ENCODE peak calls at places on chromosomes 5 and 9, in seven cellular contexts. G is SK-N-SH, E is HCT116, O is GM12878, J is H1, W is HepG2, A is K562. M is an unnamed sample.

GRCh38 chr9:91949946-91950664 is at the start of gene ROR2:
- DNase-seq in W (no peak), E (peak), J (no peak), A (peak), O (no peak), G (peak), M (no peak)

GRCh38 chr5:150568663-150569062 is 60.7 kb downstream of the NDST1 start:
- DNase-seq in E (no peak), A (no peak), W (no peak), J (no peak), O (no peak), G (no peak), M (no peak)

GRCh38 chr5:39118638-39119037 is 44.4 kb upstream of the RICTOR start:
- DNase-seq in O (no peak), W (no peak), J (no peak), A (no peak), E (no peak), G (no peak), M (no peak)

GRCh38 chr9:93059960-93060591 is 1.6 kb downstream of the SUSD3 start:
- DNase-seq in A (no peak), E (no peak), O (no peak), W (no peak), J (no peak), G (no peak), M (no peak)

GRCh38 chr9:33233659-33234335 is 6.2 kb upstream of the SPINK4 start:
- DNase-seq in W (no peak), E (peak), O (no peak), J (no peak), G (no peak), A (no peak), M (peak)

GRCh38 chr5:143248822-143249579 is 154.5 kb downstream of the NR3C1 start:
- DNase-seq in O (no peak), G (no peak), W (peak), E (no peak), J (no peak), A (peak), M (no peak)

GRCh38 chr5:151132959-151133358 is 24.6 kb downstream of the ANXA6 start:
- DNase-seq in W (no peak), O (no peak), J (no peak), G (no peak), A (no peak), E (no peak), M (no peak)

GRCh38 chr9:136787690-136788400 is 3.3 kb upstream of the TMEM141 start:
- DNase-seq in J (no peak), G (peak), W (peak), O (no peak), A (peak), E (no peak), M (peak)

GRCh38 chr5:133714161-133714915 is 102.0 kb upstream of the FSTL4 start:
- DNase-seq in J (no peak), E (no peak), A (no peak), G (peak), W (no peak), O (no peak), M (no peak)

GRCh38 chr9:133386338-133386737 is 10.2 kb downstream of the STKLD1 start:
- DNase-seq in G (no peak), W (peak), J (no peak), A (no peak), O (no peak), E (no peak), M (no peak)

GRCh38 chr5:143094087-143094511 is 309.4 kb downstream of the NR3C1 start:
- DNase-seq in J (no peak), W (no peak), O (no peak), G (no peak), E (no peak), A (no peak), M (no peak)

GRCh38 chr5:66717455-66718373 is 121.5 kb downstream of the MAST4 start:
- DNase-seq in J (no peak), O (no peak), A (no peak), W (no peak), E (no peak), G (peak), M (no peak)

GRCh38 chr9:89359018-89359417 is 40.7 kb downstream of the SECISBP2 start:
- DNase-seq in O (no peak), E (no peak), A (no peak), W (no peak), G (peak), J (no peak), M (no peak)

GRCh38 chr9:90813523-90813922 is 11.9 kb downstream of the SYK start:
- DNase-seq in J (no peak), W (no peak), E (no peak), O (no peak), A (no peak), G (no peak), M (no peak)

GRCh38 chr5:150538007-150538917 is 30.3 kb downstream of the NDST1 start:
- DNase-seq in A (no peak), W (no peak), J (no peak), E (no peak), G (no peak), O (no peak), M (no peak)

GRCh38 chr5:151150484-151151262 is 6.9 kb downstream of the ANXA6 start:
- DNase-seq in E (no peak), O (peak), W (no peak), J (no peak), G (peak), A (no peak), M (no peak)

DNA sequence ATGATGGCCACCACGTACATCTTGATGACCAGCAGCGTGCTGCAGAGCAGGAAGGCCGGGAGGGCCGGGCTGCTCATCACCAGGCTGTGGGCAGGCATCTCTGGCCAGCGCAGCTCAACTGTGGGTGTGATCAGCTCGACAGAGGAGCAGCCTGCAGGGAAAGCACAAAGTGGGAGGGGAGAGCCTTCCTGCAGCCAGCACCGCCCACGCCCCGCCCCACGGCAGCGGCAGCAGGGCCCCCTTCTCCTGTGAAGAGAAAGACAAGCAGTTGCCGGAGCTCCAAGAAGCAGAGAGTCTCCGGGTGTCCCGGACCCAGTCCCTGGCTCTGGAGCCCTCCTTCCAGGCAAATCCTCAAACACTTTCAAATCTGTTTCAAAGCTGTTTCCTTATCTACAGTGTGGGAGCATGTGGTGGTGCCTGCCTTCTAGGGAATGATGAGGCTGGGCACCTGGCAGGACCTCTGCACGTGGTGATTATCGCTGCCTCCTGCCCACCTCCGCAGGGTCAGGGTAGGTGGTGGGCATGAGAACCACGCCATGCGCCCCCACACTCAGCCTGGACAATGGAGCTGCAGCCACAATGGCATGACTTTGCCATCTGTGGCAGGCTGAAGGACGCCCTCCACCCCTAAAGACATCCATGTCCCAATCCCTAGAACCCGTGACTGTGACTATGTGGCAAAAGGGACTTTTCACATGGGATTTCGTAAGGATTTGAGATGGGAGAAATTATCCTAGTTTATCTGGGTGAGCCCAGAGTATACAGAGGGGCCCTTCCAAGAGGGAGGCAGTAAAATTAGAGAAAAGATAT is at the start of gene PTGES:
- DNase-seq in W (no peak), E (peak), J (no peak), G (peak), O (no peak), A (peak), M (no peak)
- H3K4me3 ChIP-seq in W (no peak), E (peak), J (no peak), G (peak), O (no peak), A (no peak), M (peak)

GRCh38 chr5:117681431-117681830 is 1106.8 kb upstream of the SEMA6A start:
- DNase-seq in W (no peak), E (no peak), G (no peak), A (no peak), J (no peak), O (no peak), M (no peak)

GRCh38 chr5:117679046-117679445 is 1104.4 kb upstream of the SEMA6A start:
- DNase-seq in J (no peak), A (no peak), W (no peak), E (no peak), G (no peak), O (no peak), M (no peak)

GRCh38 chr5:117681855-117682254 is 1107.2 kb upstream of the SEMA6A start:
- DNase-seq in A (no peak), O (no peak), E (no peak), G (peak), J (no peak), W (no peak), M (no peak)

GRCh38 chr5:117682416-117682815 is 1107.8 kb upstream of the SEMA6A start:
- DNase-seq in E (no peak), W (no peak), O (no peak), G (no peak), J (no peak), A (no peak), M (no peak)

GRCh38 chr5:117680421-117680820 is 1105.8 kb upstream of the SEMA6A start:
- DNase-seq in G (no peak), J (no peak), O (no peak), A (no peak), W (no peak), E (no peak), M (no peak)
- TF ChIP-seq SIN3A in G (no peak), J (no peak), O (no peak), A (no peak), W (no peak), E (no peak), M (no peak)

GRCh38 chr9:127974769-127975261 is 6.0 kb downstream of the EEIG1 start:
- DNase-seq in W (no peak), A (no peak), J (no peak), O (no peak), G (peak), E (no peak), M (no peak)
- H3K4me3 ChIP-seq in W (no peak), A (no peak), J (no peak), O (no peak), G (no peak), E (no peak), M (peak)

GRCh38 chr5:74149395-74149794 is 491.1 kb downstream of the ENC1 start:
- DNase-seq in G (no peak), J (no peak), A (no peak), O (no peak), E (no peak), W (no peak), M (no peak)
- TF ChIP-seq SIN3A in G (no peak), J (no peak), A (no peak), O (no peak), E (no peak), W (no peak), M (no peak)

GRCh38 chr9:16192403-16193017 is 639.7 kb downstream of the CCDC171 start:
- DNase-seq in W (no peak), J (no peak), E (no peak), O (no peak), G (no peak), A (no peak), M (no peak)
- H3K4me3 ChIP-seq in W (no peak), J (no peak), E (no peak), O (no peak), G (peak), A (no peak), M (no peak)

GRCh38 chr9:87550253-87550954 is 52.7 kb downstream of the DAPK1 start:
- DNase-seq in G (no peak), O (no peak), A (no peak), E (no peak), W (no peak), J (no peak), M (no peak)

GRCh38 chr9:87547665-87548064 is 50.0 kb downstream of the DAPK1 start:
- DNase-seq in G (peak), A (no peak), E (no peak), W (peak), O (no peak), J (no peak), M (no peak)

GRCh38 chr9:87546704-87547103 is 49.0 kb downstream of the DAPK1 start:
- DNase-seq in J (no peak), E (no peak), A (no peak), G (no peak), W (peak), O (no peak), M (no peak)

GRCh38 chr9:87549774-87550173 is 52.1 kb downstream of the DAPK1 start:
- DNase-seq in J (no peak), G (no peak), W (no peak), A (no peak), E (no peak), O (no peak), M (no peak)

DNA sequence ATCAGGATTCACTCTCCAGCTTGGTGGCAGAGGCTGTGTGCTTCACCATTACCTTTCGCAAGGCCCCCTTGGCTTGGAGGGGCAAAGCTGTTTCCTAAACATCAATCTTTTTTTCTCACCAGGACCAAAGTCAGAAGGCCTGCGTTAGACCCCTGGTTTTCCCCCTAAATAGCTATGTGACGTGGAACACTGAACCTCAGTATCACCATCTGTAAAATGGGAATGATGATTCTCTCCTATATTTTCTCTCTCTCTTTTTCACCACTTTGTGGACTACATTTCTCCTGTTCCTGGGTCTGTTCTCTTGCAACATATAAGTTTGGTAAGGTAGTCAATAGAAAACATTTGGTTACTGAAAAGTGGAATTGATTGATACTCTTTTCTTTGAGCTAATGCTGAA is 50.5 kb downstream of the DAPK1 start:
- DNase-seq in G (no peak), A (no peak), W (no peak), O (no peak), E (no peak), J (no peak), M (no peak)
- TF ChIP-seq SIN3A in G (no peak), A (no peak), W (no peak), O (no peak), E (no peak), J (no peak), M (no peak)

DNA sequence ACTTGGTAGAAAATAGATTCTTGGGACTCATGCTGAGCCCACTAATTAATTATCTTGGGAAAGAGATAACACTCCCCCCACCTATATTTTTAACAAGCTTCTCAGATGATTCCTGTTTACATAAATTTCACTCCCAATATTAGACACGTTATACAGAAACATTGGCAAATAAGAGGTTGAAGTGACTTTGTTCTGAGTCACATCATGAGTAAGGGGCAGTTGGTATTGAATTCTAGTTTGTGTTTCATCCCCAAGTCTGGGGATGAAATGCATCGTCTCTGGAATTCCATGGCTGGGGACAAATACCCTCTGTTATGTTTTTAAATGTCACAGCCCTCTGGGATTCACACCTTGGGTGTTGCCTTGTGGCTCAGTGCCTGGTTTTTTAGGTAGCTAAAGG is 41.0 kb downstream of the BASP1 start:
- DNase-seq in O (no peak), J (no peak), W (no peak), G (no peak), E (no peak), A (no peak), M (no peak)
- H3K4me3 ChIP-seq in O (peak), J (no peak), W (no peak), G (no peak), E (no peak), A (no peak), M (no peak)

GRCh38 chr5:94903719-94904118 is 285.2 kb downstream of the SLF1 start:
- DNase-seq in E (no peak), G (no peak), J (no peak), A (no peak), O (no peak), W (no peak), M (no peak)

GRCh38 chr5:94906750-94907149 is 288.3 kb downstream of the SLF1 start:
- DNase-seq in A (no peak), E (no peak), O (no peak), G (no peak), W (no peak), J (no peak), M (no peak)

GRCh38 chr5:94900006-94900505 is 281.6 kb downstream of the SLF1 start:
- DNase-seq in W (no peak), J (no peak), A (no peak), G (no peak), E (no peak), O (no peak), M (no peak)

GRCh38 chr5:94901071-94901979 is 282.9 kb downstream of the SLF1 start:
- DNase-seq in E (no peak), A (no peak), G (no peak), O (peak), W (no peak), J (no peak), M (no peak)
- TF ChIP-seq SIN3A in E (no peak), A (no peak), G (no peak), O (no peak), W (no peak), J (no peak), M (no peak)

M was measured in Panc1.